ENCODE peak calls at places on chromosome 11, in five cellular contexts. One of them, this sample, is unnamed.

GRCh38 chr11:63491614-63492372 is 826 bp upstream of the PLAAT5 start:
- DNase-seq in NCI-H774: no peak
- DNase-seq in T-helper 2 cell: no peak
- DNase-seq in right lobe of liver: no peak
- DNase-seq in activated CD4-positive, alpha-beta T cell treated with anti-CD3 and anti-CD28 coated beads, Interleukin-2, amount 50 U/mL, for 24 hours: no peak
- DNase-seq in this sample: no peak

GRCh38 chr11:5690736-5691135 is 1.1 kb downstream of the TRIM22 start:
- DNase-seq in NCI-H774: no peak
- DNase-seq in T-helper 2 cell: no peak
- DNase-seq in right lobe of liver: no peak
- DNase-seq in activated CD4-positive, alpha-beta T cell treated with anti-CD3 and anti-CD28 coated beads, Interleukin-2, amount 50 U/mL, for 24 hours: no peak
- DNase-seq in this sample: no peak

GRCh38 chr11:69373251-69373635 is 79.3 kb downstream of the MYEOV start:
- DNase-seq in NCI-H774: no peak
- DNase-seq in T-helper 2 cell: no peak
- DNase-seq in right lobe of liver: no peak
- DNase-seq in activated CD4-positive, alpha-beta T cell treated with anti-CD3 and anti-CD28 coated beads, Interleukin-2, amount 50 U/mL, for 24 hours: no peak
- DNase-seq in this sample: no peak

GRCh38 chr11:46865340-46865739 is 19.3 kb upstream of the CKAP5 start:
- DNase-seq in NCI-H774: no peak
- DNase-seq in T-helper 2 cell: no peak
- DNase-seq in right lobe of liver: no peak
- DNase-seq in activated CD4-positive, alpha-beta T cell treated with anti-CD3 and anti-CD28 coated beads, Interleukin-2, amount 50 U/mL, for 24 hours: no peak
- DNase-seq in this sample: no peak

GRCh38 chr11:73236879-73237278 is 18.8 kb downstream of the P2RY2 start:
- DNase-seq in NCI-H774: no peak
- DNase-seq in T-helper 2 cell: no peak
- DNase-seq in right lobe of liver: peak
- DNase-seq in activated CD4-positive, alpha-beta T cell treated with anti-CD3 and anti-CD28 coated beads, Interleukin-2, amount 50 U/mL, for 24 hours: no peak
- DNase-seq in this sample: no peak

GRCh38 chr11:64553554-64554201 is 37.3 kb upstream of the SLC22A12 start:
- DNase-seq in NCI-H774: peak
- DNase-seq in T-helper 2 cell: peak
- DNase-seq in right lobe of liver: peak
- DNase-seq in activated CD4-positive, alpha-beta T cell treated with anti-CD3 and anti-CD28 coated beads, Interleukin-2, amount 50 U/mL, for 24 hours: peak
- DNase-seq in this sample: peak

GRCh38 chr11:85848556-85848955 is 6.6 kb upstream of the CCDC83 start:
- DNase-seq in NCI-H774: no peak
- DNase-seq in T-helper 2 cell: no peak
- DNase-seq in right lobe of liver: no peak
- DNase-seq in activated CD4-positive, alpha-beta T cell treated with anti-CD3 and anti-CD28 coated beads, Interleukin-2, amount 50 U/mL, for 24 hours: no peak
- DNase-seq in this sample: no peak

GRCh38 chr11:96103102-96103501 is 179.2 kb upstream of the MTMR2 start:
- DNase-seq in NCI-H774: no peak
- DNase-seq in T-helper 2 cell: no peak
- DNase-seq in right lobe of liver: no peak
- DNase-seq in activated CD4-positive, alpha-beta T cell treated with anti-CD3 and anti-CD28 coated beads, Interleukin-2, amount 50 U/mL, for 24 hours: no peak
- DNase-seq in this sample: no peak

GRCh38 chr11:64607381-64608259 is 16.6 kb downstream of the SLC22A12 start:
- DNase-seq in NCI-H774: no peak
- DNase-seq in T-helper 2 cell: no peak
- DNase-seq in right lobe of liver: no peak
- DNase-seq in activated CD4-positive, alpha-beta T cell treated with anti-CD3 and anti-CD28 coated beads, Interleukin-2, amount 50 U/mL, for 24 hours: no peak
- DNase-seq in this sample: no peak

GRCh38 chr11:108768370-108768769 is 103.5 kb downstream of the DDX10 start:
- DNase-seq in NCI-H774: no peak
- DNase-seq in T-helper 2 cell: no peak
- DNase-seq in right lobe of liver: no peak
- DNase-seq in activated CD4-positive, alpha-beta T cell treated with anti-CD3 and anti-CD28 coated beads, Interleukin-2, amount 50 U/mL, for 24 hours: no peak
- DNase-seq in this sample: no peak

GRCh38 chr11:117600261-117600783 is 196.7 kb downstream of the DSCAML1 start:
- DNase-seq in NCI-H774: peak
- DNase-seq in T-helper 2 cell: no peak
- DNase-seq in right lobe of liver: no peak
- DNase-seq in activated CD4-positive, alpha-beta T cell treated with anti-CD3 and anti-CD28 coated beads, Interleukin-2, amount 50 U/mL, for 24 hours: no peak
- DNase-seq in this sample: no peak

GRCh38 chr11:10398525-10398924 is 56.5 kb upstream of the AMPD3 start:
- DNase-seq in NCI-H774: no peak
- DNase-seq in T-helper 2 cell: no peak
- DNase-seq in right lobe of liver: peak
- DNase-seq in activated CD4-positive, alpha-beta T cell treated with anti-CD3 and anti-CD28 coated beads, Interleukin-2, amount 50 U/mL, for 24 hours: no peak
- DNase-seq in this sample: no peak